ENCODE peak calls at places on chromosome 3, in eight cellular contexts. X, Y, A, U, Z, R, H and C are unnamed samples.

GRCh38 chr3:64715211-64715982 is 27.6 kb upstream of the ADAMTS9 start:
- DNase-seq in X (no peak), Y (no peak), A (no peak), U (no peak), Z (no peak), R (no peak), H (no peak), C (no peak)

GRCh38 chr3:83003917-83004316 is 1242.5 kb upstream of the GBE1 start:
- DNase-seq in X (no peak), Y (no peak), A (no peak), U (no peak), Z (no peak), R (no peak), H (no peak), C (no peak)

GRCh38 chr3:140276698-140277097 is 341.7 kb downstream of the CLSTN2 start:
- DNase-seq in X (peak; percentile 36), Y (no peak), A (peak; percentile 10), U (no peak), Z (no peak), R (no peak), H (no peak), C (no peak)

GRCh38 chr3:114892117-114892870 is 254.8 kb downstream of the ZBTB20 start:
- DNase-seq in X (no peak), Y (no peak), A (no peak), U (no peak), Z (no peak), R (no peak), H (no peak), C (no peak)

GRCh38 chr3:154753101-154753500 is 323.1 kb upstream of the GPR149 start:
- DNase-seq in X (no peak), Y (no peak), A (no peak), U (no peak), Z (no peak), R (no peak), H (no peak), C (no peak)

GRCh38 chr3:440826-441225 is 244.3 kb downstream of the CHL1 start:
- DNase-seq in X (no peak), Y (no peak), A (no peak), U (no peak), Z (no peak), R (no peak), H (no peak), C (no peak)

GRCh38 chr3:177299250-177299649 is 102.0 kb upstream of the TBL1XR1 start:
- DNase-seq in X (no peak), Y (no peak), A (no peak), U (no peak), Z (no peak), R (no peak), H (no peak), C (no peak)

GRCh38 chr3:52357151-52358080 is 41.3 kb downstream of the DNAH1 start:
- DNase-seq in X (no peak), Y (no peak), A (no peak), U (no peak), Z (no peak), R (peak; percentile 2), H (no peak), C (peak; percentile 18)

GRCh38 chr3:28081533-28081947 is 159.9 kb upstream of the CMC1 start:
- DNase-seq in X (peak; percentile 15), Y (no peak), A (no peak), U (no peak), Z (no peak), R (no peak), H (no peak), C (no peak)

GRCh38 chr3:108907194-108907593 is 46.5 kb downstream of the GUCA1C start:
- DNase-seq in X (no peak), Y (no peak), A (peak; percentile 2), U (no peak), Z (no peak), R (no peak), H (no peak), C (no peak)

GRCh38 chr3:149247025-149247710 is 25.5 kb upstream of the CP start:
- DNase-seq in X (no peak), Y (no peak), A (peak; percentile 61), U (no peak), Z (no peak), R (no peak), H (no peak), C (no peak)

GRCh38 chr3:128497305-128498126 is 4.5 kb upstream of the GATA2 start:
- DNase-seq in X (peak; percentile 93), Y (no peak), A (no peak), U (peak; percentile 80), Z (peak; percentile 49), R (peak; percentile 61), H (peak; percentile 92), C (peak; percentile 79)

GRCh38 chr3:10519236-10519635 is 13.8 kb upstream of the ATP2B2 start:
- DNase-seq in X (no peak), Y (no peak), A (no peak), U (peak; percentile 54), Z (no peak), R (no peak), H (peak; percentile 56), C (no peak)

GRCh38 chr3:52036829-52037228 is 19.5 kb downstream of the DUSP7 start:
- DNase-seq in X (peak; percentile 56), Y (no peak), A (no peak), U (no peak), Z (no peak), R (no peak), H (no peak), C (no peak)

GRCh38 chr3:17394541-17395179 is 347.8 kb downstream of the TBC1D5 start:
- DNase-seq in X (no peak), Y (no peak), A (no peak), U (no peak), Z (no peak), R (no peak), H (no peak), C (no peak)

GRCh38 chr3:127751782-127752181 is 70.5 kb downstream of the MGLL start:
- DNase-seq in X (no peak), Y (no peak), A (no peak), U (no peak), Z (no peak), R (no peak), H (no peak), C (no peak)

GRCh38 chr3:123602325-123602724 is 17.5 kb upstream of the HACD2 start:
- DNase-seq in X (no peak), Y (no peak), A (peak; percentile 89), U (no peak), Z (no peak), R (no peak), H (no peak), C (no peak)

GRCh38 chr3:45775571-45776290 is 20.6 kb downstream of the SLC6A20 start:
- DNase-seq in X (no peak), Y (no peak), A (no peak), U (peak; percentile 71), Z (no peak), R (no peak), H (peak; percentile 75), C (no peak)

GRCh38 chr3:134332344-134332743 is 41.9 kb downstream of the AMOTL2 start:
- DNase-seq in X (no peak), Y (no peak), A (no peak), U (peak; percentile 44), Z (no peak), R (no peak), H (peak; percentile 71), C (no peak)

GRCh38 chr3:134468519-134468918 is 17.3 kb downstream of the ANAPC13 start:
- DNase-seq in X (no peak), Y (no peak), A (no peak), U (no peak), Z (no peak), R (no peak), H (no peak), C (no peak)

GRCh38 chr3:139329364-139329850 is 14.4 kb upstream of the MRPS22 start:
- DNase-seq in X (peak; percentile 96), Y (peak; percentile 68), A (peak; percentile 78), U (peak; percentile 91), Z (peak; percentile 72), R (peak; percentile 85), H (peak; percentile 97), C (peak; percentile 90)

GRCh38 chr3:63644212-63644777 is 8.2 kb upstream of the SNTN start:
- DNase-seq in X (peak; percentile 38), Y (no peak), A (no peak), U (no peak), Z (no peak), R (no peak), H (no peak), C (no peak)

GRCh38 chr3:34183581-34184313 is 385.3 kb downstream of the PDCD6IP start:
- DNase-seq in X (peak; percentile 14), Y (no peak), A (no peak), U (no peak), Z (no peak), R (no peak), H (no peak), C (no peak)

GRCh38 chr3:118932822-118933558 is 101.7 kb downstream of the IGSF11 start:
- DNase-seq in X (no peak), Y (no peak), A (no peak), U (no peak), Z (no peak), R (peak; percentile 64), H (no peak), C (peak; percentile 46)

GRCh38 chr3:20060924-20061323 is 20.7 kb downstream of the KAT2B start:
- DNase-seq in X (no peak), Y (no peak), A (no peak), U (no peak), Z (no peak), R (no peak), H (no peak), C (no peak)